ENCODE peak calls at places on chromosomes 13 and 19, in five cellular contexts. O, G, Z, W and J are unnamed samples.

GRCh38 chr13:106917024-106917491 is 349.1 kb upstream of the ARGLU1 start:
- DNase-seq in G (no peak), W (no peak), O (peak), Z (peak), J (no peak)

GRCh38 chr13:48412100-48412556 is 785 bp downstream of the LPAR6 start:
- DNase-seq in O (peak), W (no peak), G (no peak), Z (no peak), J (no peak)

GRCh38 chr13:81017525-81018152 is 676.7 kb upstream of the SPRY2 start:
- DNase-seq in O (peak), W (no peak), G (no peak), Z (no peak), J (no peak)

GRCh38 chr19:52592301-52592700 is 22.2 kb downstream of the ZNF701 start:
- DNase-seq in Z (no peak), O (no peak), G (no peak), W (no peak), J (no peak)

GRCh38 chr19:46373573-46374359 is 26.9 kb downstream of the PPP5C start:
- DNase-seq in G (no peak), O (peak), Z (peak), W (no peak), J (no peak)

GRCh38 chr19:13539332-13539731 is 33.1 kb upstream of the CACNA1A start:
- DNase-seq in G (no peak), Z (no peak), W (no peak), O (no peak), J (no peak)

GRCh38 chr13:26335158-26335557 is 81.2 kb downstream of the CDK8 start:
- DNase-seq in Z (no peak), W (no peak), O (no peak), G (no peak), J (no peak)

GRCh38 chr13:23777571-23777870 is 111.7 kb downstream of the MIPEP start:
- DNase-seq in G (no peak), Z (no peak), W (no peak), O (no peak), J (no peak)